ENCODE peak calls at places on chromosomes 7 and 10, in four cellular contexts. D is IMR-90, Z is LNCaP clone FGC, S is astrocyte of the cerebellum. L is an unnamed sample.

GRCh38 chr7:140417456-140418155 is 13.7 kb downstream of the RAB19 start:
- DNase-seq in D (no peak), S (no peak), Z (no peak), L (no peak)

GRCh38 chr10:87925570-87925969 is 62.1 kb downstream of the PTEN start:
- DNase-seq in D (no peak), Z (no peak), S (peak; percentile 44), L (peak; percentile 1)

GRCh38 chr7:132028144-132028920 is 471.9 kb upstream of the PODXL start:
- DNase-seq in S (no peak), Z (no peak), D (no peak), L (no peak)

GRCh38 chr10:5595095-5595494 is 70.3 kb downstream of the CALML3 start:
- DNase-seq in S (no peak), D (no peak), Z (no peak), L (no peak)

GRCh38 chr10:91604462-91604935 is 28.4 kb downstream of the PPP1R3C start:
- DNase-seq in D (no peak), Z (no peak), S (no peak), L (no peak)

GRCh38 chr10:74502963-74503608 is 323.3 kb upstream of the KAT6B start:
- DNase-seq in Z (no peak), D (peak; percentile 86), S (peak; percentile 26), L (no peak)

GRCh38 chr10:80506189-80506575 is 31.5 kb upstream of the SH2D4B start:
- DNase-seq in D (peak; percentile 75), S (peak; percentile 46), Z (no peak), L (peak; percentile 60)

GRCh38 chr10:11835061-11835460 is 11.9 kb downstream of the PROSER2 start:
- DNase-seq in Z (no peak), S (no peak), D (no peak), L (no peak)

GRCh38 chr7:93301736-93302135 is 69.6 kb downstream of the VPS50 start:
- DNase-seq in Z (no peak), S (no peak), D (no peak), L (no peak)

GRCh38 chr10:76303682-76304316 is 872.4 kb downstream of the LRMDA start:
- DNase-seq in D (peak; percentile 71), Z (peak; percentile 82), S (peak; percentile 81), L (peak; percentile 18)

GRCh38 chr10:76302491-76302890 is 871.1 kb downstream of the LRMDA start:
- DNase-seq in Z (no peak), D (no peak), S (no peak), L (no peak)

GRCh38 chr10:76299501-76299900 is 868.1 kb downstream of the LRMDA start:
- DNase-seq in S (no peak), D (no peak), Z (no peak), L (no peak)

GRCh38 chr10:76302936-76303656 is 871.7 kb downstream of the LRMDA start:
- DNase-seq in D (no peak), S (no peak), Z (no peak), L (no peak)

DNA sequence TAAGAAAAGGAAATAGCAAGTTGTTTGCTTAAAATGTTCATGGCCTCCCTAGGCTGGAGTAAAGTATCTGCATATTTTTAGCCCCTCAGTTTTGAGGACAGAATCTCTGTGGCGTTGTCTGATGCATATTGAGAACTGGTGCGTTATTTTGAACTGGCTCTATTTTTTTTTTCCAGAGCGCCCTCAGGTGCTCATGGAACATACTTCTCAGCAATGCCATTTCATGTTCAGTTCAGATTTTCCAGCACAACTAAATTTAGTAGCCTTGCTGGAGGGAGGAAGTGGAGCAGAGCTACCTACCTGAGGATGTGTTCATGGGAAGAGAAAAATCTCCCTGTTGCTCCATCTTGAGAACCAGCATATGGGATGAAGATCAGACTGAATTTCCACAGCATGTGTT is 870.5 kb downstream of the LRMDA start:
- DNase-seq in D (no peak), S (no peak), Z (no peak), L (no peak)
- TF ChIP-seq CTCF in D (no peak), S (peak; percentile 30), Z (peak; percentile 53), L (no peak)

DNA sequence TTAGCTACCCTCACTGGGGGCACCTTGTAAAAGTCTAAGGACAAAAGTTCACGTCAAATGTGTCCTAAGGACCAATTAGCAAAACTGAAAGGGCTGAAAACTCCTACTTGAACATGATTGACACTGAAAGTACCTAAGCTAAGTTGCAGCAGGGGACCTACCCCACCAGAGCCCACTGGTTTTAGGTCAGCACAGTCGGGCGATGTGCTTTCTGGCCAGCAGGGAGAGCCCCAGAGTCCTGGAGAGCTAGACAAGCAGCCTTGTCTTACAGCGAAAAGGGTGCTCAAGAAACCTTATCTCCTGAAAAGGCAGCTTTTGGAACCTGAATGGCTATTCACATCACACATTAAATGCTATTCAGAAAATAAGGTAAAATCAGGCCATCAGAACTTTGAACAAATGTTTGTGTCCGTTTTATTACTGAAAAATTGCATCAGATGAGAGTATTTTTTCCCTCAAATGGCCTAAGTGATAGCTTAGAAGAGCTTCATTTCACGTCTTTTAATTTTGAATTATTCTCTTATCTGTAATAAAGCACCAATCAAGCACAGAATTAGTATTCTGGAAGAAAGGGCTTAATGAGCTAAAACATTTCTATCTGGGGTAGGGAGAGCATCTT is 52.2 kb upstream of the MKI67 start:
- DNase-seq in S (no peak), D (peak; percentile 14), Z (peak; percentile 10), L (peak; percentile 48)
- TF ChIP-seq CTCF in S (peak; percentile 28), D (peak; percentile 36), Z (peak; percentile 74), L (no peak)

GRCh38 chr10:81914736-81915510 is 39.9 kb downstream of the NRG3 start:
- DNase-seq in S (no peak), D (no peak), Z (no peak), L (no peak)

GRCh38 chr10:81918766-81919165 is 43.8 kb downstream of the NRG3 start:
- DNase-seq in S (no peak), D (no peak), Z (no peak), L (no peak)

GRCh38 chr10:81917666-81918065 is 42.7 kb downstream of the NRG3 start:
- DNase-seq in D (no peak), Z (no peak), S (no peak), L (no peak)

GRCh38 chr10:81915517-81915916 is 40.5 kb downstream of the NRG3 start:
- DNase-seq in Z (no peak), S (no peak), D (no peak), L (no peak)

DNA sequence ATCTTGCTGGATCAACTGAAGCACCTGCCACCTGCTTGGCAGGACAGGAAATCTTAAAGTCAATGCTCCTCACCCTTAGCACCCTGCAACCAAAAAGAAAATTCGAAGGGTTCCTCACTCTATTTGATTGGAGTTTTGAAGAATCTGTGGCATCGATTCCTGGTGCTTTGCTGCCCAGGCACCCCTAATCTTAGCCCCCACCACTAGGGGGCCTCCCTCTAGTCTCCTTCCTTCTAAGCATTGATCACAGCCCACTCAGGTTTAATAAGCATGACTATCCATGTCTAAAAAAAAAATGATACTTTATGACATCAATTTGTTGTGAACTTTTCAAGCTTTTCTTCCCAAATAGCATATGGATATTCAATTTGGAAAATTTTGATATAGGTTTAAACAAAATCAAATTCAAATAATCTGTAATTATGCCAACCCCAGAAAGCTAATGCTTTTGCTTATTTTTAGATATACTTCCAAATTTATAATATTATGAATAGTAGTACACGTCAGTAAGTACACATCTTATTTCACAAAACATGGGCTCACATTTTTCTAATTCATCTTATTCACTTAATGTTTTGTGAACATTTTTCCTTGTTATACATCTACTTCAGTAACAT is 45.3 kb downstream of the NRG3 start:
- DNase-seq in Z (no peak), S (no peak), D (no peak), L (peak; percentile 75)
- TF ChIP-seq CTCF in Z (peak; percentile 32), S (peak; percentile 44), D (no peak), L (peak; percentile 87)

GRCh38 chr7:80458822-80459725 is 52.8 kb downstream of the GNAT3 start:
- DNase-seq in S (no peak), Z (no peak), D (no peak), L (no peak)

GRCh38 chr7:80460857-80461256 is 51.0 kb downstream of the GNAT3 start:
- DNase-seq in D (no peak), Z (no peak), S (no peak), L (no peak)

GRCh38 chr7:80467069-80467468 is 44.8 kb downstream of the GNAT3 start:
- DNase-seq in S (no peak), Z (peak; percentile 67), D (peak; percentile 85), L (no peak)

GRCh38 chr7:80466638-80467037 is 45.2 kb downstream of the GNAT3 start:
- DNase-seq in S (no peak), D (no peak), Z (no peak), L (no peak)

GRCh38 chr7:80463272-80463920 is 48.5 kb downstream of the GNAT3 start:
- DNase-seq in Z (no peak), D (peak; percentile 62), S (no peak), L (no peak)
- TF ChIP-seq CTCF in Z (no peak), D (no peak), S (no peak), L (no peak)

DNA sequence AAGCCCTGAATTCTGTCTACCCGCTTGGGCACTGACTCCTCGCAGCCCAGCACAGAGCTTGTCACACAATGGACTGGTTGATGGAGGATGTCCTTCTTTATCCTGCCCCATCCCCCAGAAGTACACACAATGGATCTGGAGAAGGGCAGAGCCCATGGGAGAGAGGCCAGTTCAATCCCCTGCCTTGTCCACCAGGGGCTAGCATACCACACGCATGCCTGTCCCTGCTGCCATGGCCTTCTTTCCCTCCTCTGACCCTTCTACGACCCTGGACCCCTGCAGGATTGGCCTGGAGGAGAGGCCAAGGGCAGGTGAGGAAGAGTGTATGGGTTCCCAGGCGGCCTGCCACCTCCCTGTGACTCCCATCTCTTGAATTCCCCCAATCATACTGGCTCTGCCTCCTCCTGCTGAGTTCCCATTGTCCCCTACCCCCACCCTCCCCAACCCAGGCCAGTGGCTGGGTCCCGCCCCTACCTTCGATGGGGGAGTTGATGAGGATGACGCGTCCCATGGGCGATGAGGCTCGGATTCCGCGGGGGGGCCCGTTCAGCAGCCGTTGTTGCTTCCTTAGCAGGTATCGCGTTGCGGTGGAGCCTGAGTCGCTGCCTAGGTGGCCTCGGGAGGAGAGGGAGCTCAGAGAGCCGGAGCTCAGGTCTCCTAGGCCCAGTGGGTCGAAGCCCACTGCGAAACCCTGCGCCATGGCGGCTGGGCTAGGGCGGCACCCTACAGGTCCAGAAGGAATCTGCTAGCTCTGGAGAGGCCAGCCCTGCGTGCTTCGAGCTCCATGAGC is 1.2 kb downstream of the PDZD7 start:
- DNase-seq in D (no peak), Z (no peak), S (no peak), L (no peak)
- TF ChIP-seq CTCF in D (no peak), Z (no peak), S (no peak), L (no peak)

GRCh38 chr10:62760401-62760800 is 44.1 kb upstream of the ADO start:
- DNase-seq in D (no peak), S (no peak), Z (no peak), L (no peak)
- TF ChIP-seq CTCF in D (no peak), S (no peak), Z (no peak), L (no peak)

DNA sequence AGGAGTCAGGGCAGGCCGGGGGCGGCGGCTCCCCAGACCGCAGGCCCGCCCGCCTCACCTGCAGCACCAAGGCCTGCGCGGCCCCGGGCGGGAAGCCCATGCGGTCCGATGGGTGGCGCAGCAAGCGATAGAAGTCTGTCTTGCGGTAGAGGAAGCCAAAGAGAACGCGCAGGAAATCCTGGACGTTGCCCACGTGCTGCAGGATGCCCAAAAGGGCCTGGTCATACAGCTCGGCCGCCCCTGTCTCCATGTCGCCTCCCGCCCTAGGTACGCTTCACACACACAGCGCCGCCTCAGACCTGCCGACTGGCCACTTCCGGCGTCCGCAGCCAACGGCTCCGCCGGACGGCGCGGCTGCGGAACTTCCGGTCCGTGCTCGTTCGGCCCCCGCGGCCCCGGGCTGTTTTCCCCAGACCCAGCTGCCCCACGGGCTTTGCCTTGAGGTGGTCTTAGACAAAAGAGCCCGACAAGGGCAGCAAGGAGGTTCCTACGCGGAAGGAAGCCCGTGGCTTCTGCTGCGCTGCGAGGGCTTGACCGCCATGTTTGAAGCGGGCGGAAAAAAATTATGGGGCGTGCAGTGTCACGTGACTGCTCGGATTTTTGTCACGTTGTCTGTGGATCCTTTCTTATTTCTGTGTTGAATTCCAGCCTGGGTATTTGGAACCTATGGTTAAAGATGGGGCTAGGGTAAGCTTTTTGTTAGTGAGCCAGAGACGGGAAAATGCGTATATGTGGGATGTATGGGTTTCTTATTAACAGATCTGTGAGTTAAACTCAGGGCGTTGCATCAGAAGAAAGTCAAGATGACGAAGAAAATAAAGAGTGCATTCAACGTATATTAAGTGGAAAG is at the start of gene NUDCD3:
- DNase-seq in D (peak; percentile 77), Z (peak; percentile 67), S (peak; percentile 62), L (peak; percentile 91)
- TF ChIP-seq CTCF in D (peak; percentile 11), Z (peak; percentile 27), S (peak; percentile 21), L (no peak)

L was measured in Calu3.